ENCODE peak calls at places on chromosomes 7 and 10, in eight cellular contexts. One of them, this sample, is unnamed.

GRCh38 chr10:51937736-51938135 is 238.3 kb upstream of the CSTF2T start:
- DNase-seq in neural progenitor cell: no peak
- DNase-seq in left lung: no peak
- DNase-seq in left ventricle myocardium inferior: no peak
- DNase-seq in astrocyte of the spinal cord: peak; percentile 60
- DNase-seq in stomach: no peak
- DNase-seq in adrenal gland: no peak
- DNase-seq in K562: no peak
- DNase-seq in this sample: peak; percentile 9

GRCh38 chr10:484925-485661 is 204.4 kb downstream of the DIP2C start:
- DNase-seq in neural progenitor cell: no peak
- DNase-seq in left lung: no peak
- DNase-seq in left ventricle myocardium inferior: no peak
- DNase-seq in astrocyte of the spinal cord: peak; percentile 41
- DNase-seq in stomach: peak; percentile 29
- DNase-seq in adrenal gland: no peak
- DNase-seq in K562: no peak
- DNase-seq in this sample: no peak

GRCh38 chr10:124509836-124510535 is 48.4 kb downstream of the LHPP start:
- DNase-seq in neural progenitor cell: no peak
- DNase-seq in left lung: no peak
- DNase-seq in left ventricle myocardium inferior: no peak
- DNase-seq in astrocyte of the spinal cord: no peak
- DNase-seq in stomach: no peak
- DNase-seq in adrenal gland: no peak
- DNase-seq in K562: no peak
- DNase-seq in this sample: no peak

GRCh38 chr7:117133125-117133524 is 179.8 kb downstream of the ST7 start:
- DNase-seq in neural progenitor cell: no peak
- DNase-seq in left lung: no peak
- DNase-seq in left ventricle myocardium inferior: no peak
- DNase-seq in astrocyte of the spinal cord: no peak
- DNase-seq in stomach: no peak
- DNase-seq in adrenal gland: no peak
- DNase-seq in K562: no peak
- DNase-seq in this sample: no peak

GRCh38 chr7:134368851-134369533 is 52.3 kb upstream of the SLC35B4 start:
- DNase-seq in neural progenitor cell: no peak
- DNase-seq in left lung: no peak
- DNase-seq in left ventricle myocardium inferior: no peak
- DNase-seq in astrocyte of the spinal cord: peak; percentile 75
- DNase-seq in stomach: peak; percentile 64
- DNase-seq in adrenal gland: no peak
- DNase-seq in K562: no peak
- DNase-seq in this sample: peak; percentile 97

GRCh38 chr7:36787933-36788378 is 63.7 kb upstream of the AOAH start:
- DNase-seq in neural progenitor cell: no peak
- DNase-seq in left lung: no peak
- DNase-seq in left ventricle myocardium inferior: no peak
- DNase-seq in astrocyte of the spinal cord: no peak
- DNase-seq in stomach: no peak
- DNase-seq in adrenal gland: no peak
- DNase-seq in K562: no peak
- DNase-seq in this sample: no peak

GRCh38 chr7:1558841-1559625 is 3.0 kb upstream of the TMEM184A start:
- DNase-seq in neural progenitor cell: no peak
- DNase-seq in left lung: no peak
- DNase-seq in left ventricle myocardium inferior: no peak
- DNase-seq in astrocyte of the spinal cord: no peak
- DNase-seq in stomach: peak; percentile 93
- DNase-seq in adrenal gland: no peak
- DNase-seq in K562: no peak
- DNase-seq in this sample: no peak

GRCh38 chr7:127678947-127679346 is 27.0 kb downstream of the SND1 start:
- DNase-seq in neural progenitor cell: no peak
- DNase-seq in left lung: no peak
- DNase-seq in left ventricle myocardium inferior: no peak
- DNase-seq in astrocyte of the spinal cord: peak; percentile 50
- DNase-seq in stomach: no peak
- DNase-seq in adrenal gland: no peak
- DNase-seq in K562: no peak
- DNase-seq in this sample: no peak

GRCh38 chr7:3641556-3641955 is 340.5 kb downstream of the SDK1 start:
- DNase-seq in neural progenitor cell: peak; percentile 35
- DNase-seq in left lung: no peak
- DNase-seq in left ventricle myocardium inferior: no peak
- DNase-seq in astrocyte of the spinal cord: no peak
- DNase-seq in stomach: no peak
- DNase-seq in adrenal gland: no peak
- DNase-seq in K562: no peak
- DNase-seq in this sample: no peak

GRCh38 chr7:44396931-44397525 is 71.6 kb upstream of the CAMK2B start:
- DNase-seq in neural progenitor cell: no peak
- DNase-seq in left lung: no peak
- DNase-seq in left ventricle myocardium inferior: no peak
- DNase-seq in astrocyte of the spinal cord: no peak
- DNase-seq in stomach: no peak
- DNase-seq in adrenal gland: no peak
- DNase-seq in K562: no peak
- DNase-seq in this sample: no peak

GRCh38 chr7:88546808-88547207 is 212.7 kb upstream of the ZNF804B start:
- DNase-seq in neural progenitor cell: peak; percentile 54
- DNase-seq in left lung: no peak
- DNase-seq in left ventricle myocardium inferior: no peak
- DNase-seq in astrocyte of the spinal cord: peak; percentile 9
- DNase-seq in stomach: no peak
- DNase-seq in adrenal gland: no peak
- DNase-seq in K562: peak; percentile 50
- DNase-seq in this sample: peak; percentile 63

GRCh38 chr7:141880960-141881359 is 35.2 kb upstream of the OR9A4 start:
- DNase-seq in neural progenitor cell: no peak
- DNase-seq in left lung: no peak
- DNase-seq in left ventricle myocardium inferior: no peak
- DNase-seq in astrocyte of the spinal cord: no peak
- DNase-seq in stomach: no peak
- DNase-seq in adrenal gland: no peak
- DNase-seq in K562: no peak
- DNase-seq in this sample: no peak

GRCh38 chr7:41003031-41003925 is 699.6 kb downstream of the INHBA start:
- DNase-seq in neural progenitor cell: peak; percentile 67
- DNase-seq in left lung: no peak
- DNase-seq in left ventricle myocardium inferior: peak; percentile 30
- DNase-seq in astrocyte of the spinal cord: peak; percentile 45
- DNase-seq in stomach: peak; percentile 29
- DNase-seq in adrenal gland: peak; percentile 48
- DNase-seq in K562: peak; percentile 45
- DNase-seq in this sample: peak; percentile 64

GRCh38 chr7:66256281-66256680 is 51.1 kb downstream of the TPST1 start:
- DNase-seq in neural progenitor cell: no peak
- DNase-seq in left lung: no peak
- DNase-seq in left ventricle myocardium inferior: no peak
- DNase-seq in astrocyte of the spinal cord: no peak
- DNase-seq in stomach: no peak
- DNase-seq in adrenal gland: no peak
- DNase-seq in K562: no peak
- DNase-seq in this sample: no peak

GRCh38 chr10:132117146-132117545 is 51.4 kb downstream of the JAKMIP3 start:
- DNase-seq in neural progenitor cell: no peak
- DNase-seq in left lung: no peak
- DNase-seq in left ventricle myocardium inferior: peak; percentile 6
- DNase-seq in astrocyte of the spinal cord: no peak
- DNase-seq in stomach: no peak
- DNase-seq in adrenal gland: no peak
- DNase-seq in K562: no peak
- DNase-seq in this sample: no peak

GRCh38 chr10:2676455-2676854 is 390.9 kb upstream of the PFKP start:
- DNase-seq in neural progenitor cell: no peak
- DNase-seq in left lung: no peak
- DNase-seq in left ventricle myocardium inferior: no peak
- DNase-seq in astrocyte of the spinal cord: no peak
- DNase-seq in stomach: no peak
- DNase-seq in adrenal gland: no peak
- DNase-seq in K562: no peak
- DNase-seq in this sample: no peak

GRCh38 chr10:128843972-128844371 is 623.1 kb upstream of the MGMT start:
- DNase-seq in neural progenitor cell: no peak
- DNase-seq in left lung: no peak
- DNase-seq in left ventricle myocardium inferior: no peak
- DNase-seq in astrocyte of the spinal cord: no peak
- DNase-seq in stomach: no peak
- DNase-seq in adrenal gland: no peak
- DNase-seq in K562: no peak
- DNase-seq in this sample: peak; percentile 25

GRCh38 chr7:12529971-12530710 is 40.4 kb upstream of the SCIN start:
- DNase-seq in neural progenitor cell: no peak
- DNase-seq in left lung: no peak
- DNase-seq in left ventricle myocardium inferior: no peak
- DNase-seq in astrocyte of the spinal cord: no peak
- DNase-seq in stomach: no peak
- DNase-seq in adrenal gland: no peak
- DNase-seq in K562: no peak
- DNase-seq in this sample: no peak

GRCh38 chr7:12519682-12520009 is 50.9 kb upstream of the SCIN start:
- DNase-seq in neural progenitor cell: no peak
- DNase-seq in left lung: no peak
- DNase-seq in left ventricle myocardium inferior: no peak
- DNase-seq in astrocyte of the spinal cord: no peak
- DNase-seq in stomach: no peak
- DNase-seq in adrenal gland: no peak
- DNase-seq in K562: no peak
- DNase-seq in this sample: no peak

GRCh38 chr7:12518920-12519681 is 51.4 kb upstream of the SCIN start:
- DNase-seq in neural progenitor cell: peak; percentile 54
- DNase-seq in left lung: no peak
- DNase-seq in left ventricle myocardium inferior: no peak
- DNase-seq in astrocyte of the spinal cord: peak; percentile 4
- DNase-seq in stomach: no peak
- DNase-seq in adrenal gland: no peak
- DNase-seq in K562: peak; percentile 18
- DNase-seq in this sample: peak; percentile 20

GRCh38 chr7:12524794-12525386 is 45.6 kb upstream of the SCIN start:
- DNase-seq in neural progenitor cell: peak; percentile 55
- DNase-seq in left lung: no peak
- DNase-seq in left ventricle myocardium inferior: no peak
- DNase-seq in astrocyte of the spinal cord: peak; percentile 79
- DNase-seq in stomach: no peak
- DNase-seq in adrenal gland: no peak
- DNase-seq in K562: peak; percentile 20
- DNase-seq in this sample: peak; percentile 56
- TF ChIP-seq CTCF in neural progenitor cell: peak; percentile 79
- TF ChIP-seq CTCF in left lung: peak; percentile 62
- TF ChIP-seq CTCF in left ventricle myocardium inferior: peak; percentile 78
- TF ChIP-seq CTCF in astrocyte of the spinal cord: peak; percentile 40
- TF ChIP-seq CTCF in stomach: peak; percentile 44
- TF ChIP-seq CTCF in adrenal gland: peak; percentile 59
- TF ChIP-seq CTCF in K562: peak; percentile 20
- TF ChIP-seq CTCF in this sample: peak; percentile 56

GRCh38 chr7:142925413-142925812 is 8.1 kb downstream of the TRPV5 start:
- DNase-seq in neural progenitor cell: no peak
- DNase-seq in left lung: no peak
- DNase-seq in left ventricle myocardium inferior: no peak
- DNase-seq in astrocyte of the spinal cord: no peak
- DNase-seq in stomach: no peak
- DNase-seq in adrenal gland: no peak
- DNase-seq in K562: peak; percentile 57
- DNase-seq in this sample: no peak
- TF ChIP-seq CTCF in neural progenitor cell: peak; percentile 46
- TF ChIP-seq CTCF in left lung: no peak
- TF ChIP-seq CTCF in left ventricle myocardium inferior: no peak
- TF ChIP-seq CTCF in astrocyte of the spinal cord: no peak
- TF ChIP-seq CTCF in stomach: no peak
- TF ChIP-seq CTCF in adrenal gland: no peak
- TF ChIP-seq CTCF in K562: peak; percentile 69
- TF ChIP-seq CTCF in this sample: no peak

DNA sequence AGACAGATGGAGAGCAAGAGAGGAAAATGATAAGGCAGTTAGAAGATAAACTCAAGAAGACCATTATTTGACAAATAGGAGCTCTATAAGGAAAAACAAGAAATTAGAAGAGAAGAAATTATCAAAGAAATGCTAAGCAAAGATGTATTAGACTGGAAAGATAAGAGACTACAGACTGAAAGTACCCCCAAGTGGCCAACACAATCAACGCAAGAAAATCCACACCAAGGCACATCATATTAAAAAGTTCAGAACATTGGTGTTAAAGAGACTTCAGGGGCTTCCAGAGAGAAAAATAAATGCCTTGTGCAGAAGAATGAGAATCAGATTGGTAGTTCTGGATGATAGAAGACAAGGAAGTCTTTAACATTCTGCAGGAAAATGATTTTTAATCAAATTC is 46.0 kb downstream of the SH2D4B start:
- DNase-seq in neural progenitor cell: no peak
- DNase-seq in left lung: no peak
- DNase-seq in left ventricle myocardium inferior: no peak
- DNase-seq in astrocyte of the spinal cord: no peak
- DNase-seq in stomach: no peak
- DNase-seq in adrenal gland: no peak
- DNase-seq in K562: no peak
- DNase-seq in this sample: no peak
- TF ChIP-seq CTCF in neural progenitor cell: no peak
- TF ChIP-seq CTCF in left lung: no peak
- TF ChIP-seq CTCF in left ventricle myocardium inferior: peak; percentile 45
- TF ChIP-seq CTCF in astrocyte of the spinal cord: no peak
- TF ChIP-seq CTCF in stomach: no peak
- TF ChIP-seq CTCF in adrenal gland: no peak
- TF ChIP-seq CTCF in K562: no peak
- TF ChIP-seq CTCF in this sample: no peak

GRCh38 chr10:67280405-67280804 is 354.6 kb downstream of the LRRTM3 start:
- DNase-seq in neural progenitor cell: peak; percentile 48
- DNase-seq in left lung: no peak
- DNase-seq in left ventricle myocardium inferior: no peak
- DNase-seq in astrocyte of the spinal cord: no peak
- DNase-seq in stomach: no peak
- DNase-seq in adrenal gland: no peak
- DNase-seq in K562: no peak
- DNase-seq in this sample: no peak

GRCh38 chr10:67288688-67289410 is 363.0 kb downstream of the LRRTM3 start:
- DNase-seq in neural progenitor cell: no peak
- DNase-seq in left lung: no peak
- DNase-seq in left ventricle myocardium inferior: no peak
- DNase-seq in astrocyte of the spinal cord: no peak
- DNase-seq in stomach: no peak
- DNase-seq in adrenal gland: peak; percentile 23
- DNase-seq in K562: no peak
- DNase-seq in this sample: no peak

GRCh38 chr10:67282871-67283270 is 357.0 kb downstream of the LRRTM3 start:
- DNase-seq in neural progenitor cell: no peak
- DNase-seq in left lung: no peak
- DNase-seq in left ventricle myocardium inferior: no peak
- DNase-seq in astrocyte of the spinal cord: no peak
- DNase-seq in stomach: no peak
- DNase-seq in adrenal gland: no peak
- DNase-seq in K562: no peak
- DNase-seq in this sample: no peak

DNA sequence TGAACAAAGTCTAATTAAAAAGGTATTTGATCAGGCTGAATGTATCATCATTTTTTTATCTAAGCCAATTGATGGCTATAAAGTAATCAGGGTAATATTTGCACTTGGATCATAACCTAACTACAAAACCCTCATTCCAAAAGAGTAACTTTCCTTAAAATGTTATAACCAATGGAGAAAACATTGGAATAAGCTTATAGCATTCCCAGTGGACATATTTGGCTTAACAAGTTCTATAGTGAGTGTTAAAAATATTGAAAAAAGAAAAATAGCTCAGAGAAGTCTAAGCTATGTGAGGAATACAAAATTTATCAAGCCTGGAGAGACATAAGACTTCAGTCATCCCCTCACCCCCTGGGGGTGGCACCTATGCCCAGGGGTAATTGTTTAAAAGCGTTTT is 358.8 kb downstream of the LRRTM3 start:
- DNase-seq in neural progenitor cell: no peak
- DNase-seq in left lung: no peak
- DNase-seq in left ventricle myocardium inferior: no peak
- DNase-seq in astrocyte of the spinal cord: no peak
- DNase-seq in stomach: no peak
- DNase-seq in adrenal gland: no peak
- DNase-seq in K562: no peak
- DNase-seq in this sample: no peak
- TF ChIP-seq CTCF in neural progenitor cell: peak; percentile 38
- TF ChIP-seq CTCF in left lung: no peak
- TF ChIP-seq CTCF in left ventricle myocardium inferior: no peak
- TF ChIP-seq CTCF in astrocyte of the spinal cord: no peak
- TF ChIP-seq CTCF in stomach: no peak
- TF ChIP-seq CTCF in adrenal gland: no peak
- TF ChIP-seq CTCF in K562: no peak
- TF ChIP-seq CTCF in this sample: no peak